ENCODE peak calls at places on chromosomes 12 and 14, in seven cellular contexts. Q is GM23338, K is PC-3, C is HCT116, W is MM.1S, R is GM23248, E is OCI-LY7. D is an unnamed sample.

GRCh38 chr12:79634957-79635471 is 55.8 kb downstream of the PAWR start:
- DNase-seq in Q (peak), K (no peak), C (no peak), W (no peak), R (peak), E (no peak), D (no peak)

GRCh38 chr12:51424094-51424661 is 453 bp upstream of the SLC4A8 start:
- DNase-seq in Q (no peak), K (no peak), C (no peak), W (no peak), R (peak), E (no peak), D (no peak)

GRCh38 chr12:12890492-12890814 is 909 bp upstream of the GPRC5A start:
- DNase-seq in Q (peak), K (no peak), C (no peak), W (no peak), R (no peak), E (no peak), D (no peak)

GRCh38 chr14:94028450-94028826 is 2.3 kb downstream of the OTUB2 start:
- DNase-seq in Q (no peak), K (peak), C (peak), W (no peak), R (no peak), E (no peak), D (no peak)

GRCh38 chr12:10304161-10304574 is 3.5 kb upstream of the KLRD1 start:
- DNase-seq in Q (no peak), K (peak), C (no peak), W (no peak), R (peak), E (no peak), D (no peak)

GRCh38 chr12:117404203-117404853 is 42.9 kb upstream of the NOS1 start:
- DNase-seq in Q (no peak), K (no peak), C (no peak), W (no peak), R (no peak), E (no peak), D (no peak)

GRCh38 chr14:90491868-90492560 is 95.2 kb downstream of the CALM1 start:
- DNase-seq in Q (no peak), K (no peak), C (no peak), W (no peak), R (peak), E (no peak), D (no peak)

GRCh38 chr12:4857472-4858291 is 52.0 kb upstream of the KCNA1 start:
- DNase-seq in Q (peak), K (peak), C (peak), W (peak), R (peak), E (peak), D (peak)

GRCh38 chr14:95068091-95068490 is 89.2 kb downstream of the DICER1 start:
- DNase-seq in Q (no peak), K (no peak), C (no peak), W (no peak), R (no peak), E (no peak), D (no peak)

GRCh38 chr14:47044841-47045240 is 393.3 kb upstream of the RPL10L start:
- DNase-seq in Q (peak), K (peak), C (no peak), W (no peak), R (no peak), E (no peak), D (peak)

GRCh38 chr12:130591736-130592135 is 124.4 kb downstream of the RIMBP2 start:
- DNase-seq in Q (no peak), K (no peak), C (no peak), W (no peak), R (no peak), E (no peak), D (no peak)

GRCh38 chr14:22668417-22668816 is 24.3 kb upstream of the OR6J1 start:
- DNase-seq in Q (no peak), K (peak), C (no peak), W (no peak), R (peak), E (no peak), D (peak)

GRCh38 chr14:103488960-103489359 is 33.7 kb downstream of the CKB start:
- DNase-seq in Q (no peak), K (no peak), C (no peak), W (no peak), R (peak), E (no peak), D (no peak)

GRCh38 chr12:15757553-15758255 is 31.5 kb downstream of the EPS8 start:
- DNase-seq in Q (no peak), K (peak), C (peak), W (no peak), R (peak), E (no peak), D (peak)

GRCh38 chr14:51479584-51480305 is 172.0 kb upstream of the FRMD6 start:
- DNase-seq in Q (no peak), K (peak), C (no peak), W (no peak), R (peak), E (no peak), D (peak)

GRCh38 chr14:55921516-55921915 is 196.7 kb upstream of the PELI2 start:
- DNase-seq in Q (no peak), K (no peak), C (no peak), W (no peak), R (no peak), E (no peak), D (no peak)

GRCh38 chr14:43539210-43539609 is 967.9 kb downstream of the FSCB start:
- DNase-seq in Q (peak), K (peak), C (peak), W (peak), R (peak), E (no peak), D (peak)

GRCh38 chr14:51520087-51520486 is 131.6 kb upstream of the FRMD6 start:
- DNase-seq in Q (no peak), K (peak), C (no peak), W (no peak), R (peak), E (no peak), D (no peak)

GRCh38 chr12:25376985-25377384 is 126.3 kb upstream of the KRAS start:
- DNase-seq in Q (no peak), K (no peak), C (no peak), W (no peak), R (no peak), E (no peak), D (no peak)

GRCh38 chr12:115322275-115322674 is 638.3 kb upstream of the TBX3 start:
- DNase-seq in Q (no peak), K (peak), C (no peak), W (no peak), R (peak), E (no peak), D (no peak)

GRCh38 chr12:48767047-48767446 is 21.8 kb downstream of the ADCY6 start:
- DNase-seq in Q (no peak), K (no peak), C (no peak), W (no peak), R (peak), E (no peak), D (no peak)

GRCh38 chr14:28101992-28102391 is 664.6 kb upstream of the FOXG1 start:
- DNase-seq in Q (no peak), K (no peak), C (no peak), W (no peak), R (no peak), E (no peak), D (no peak)

GRCh38 chr12:1126089-1126488 is 135.1 kb downstream of the ERC1 start:
- DNase-seq in Q (no peak), K (no peak), C (no peak), W (peak), R (no peak), E (no peak), D (no peak)

GRCh38 chr14:84298738-84299137 is 1231.2 kb upstream of the FLRT2 start:
- DNase-seq in Q (no peak), K (no peak), C (no peak), W (no peak), R (no peak), E (no peak), D (no peak)

GRCh38 chr12:21559855-21560569 is 33.9 kb downstream of the SPX start:
- DNase-seq in Q (no peak), K (peak), C (no peak), W (no peak), R (peak), E (no peak), D (no peak)

GRCh38 chr14:24874514-24875202 is 175.3 kb downstream of the STXBP6 start:
- DNase-seq in Q (no peak), K (no peak), C (no peak), W (no peak), R (no peak), E (no peak), D (peak)

GRCh38 chr12:22672951-22673350 is 48.0 kb downstream of the ETNK1 start:
- DNase-seq in Q (no peak), K (peak), C (no peak), W (no peak), R (peak), E (no peak), D (no peak)

GRCh38 chr14:74324945-74325361 is 22.2 kb upstream of the ABCD4 start:
- DNase-seq in Q (peak), K (peak), C (no peak), W (peak), R (peak), E (peak), D (peak)

GRCh38 chr14:74325446-74325845 is 22.7 kb upstream of the ABCD4 start:
- DNase-seq in Q (no peak), K (no peak), C (no peak), W (no peak), R (no peak), E (no peak), D (no peak)

DNA sequence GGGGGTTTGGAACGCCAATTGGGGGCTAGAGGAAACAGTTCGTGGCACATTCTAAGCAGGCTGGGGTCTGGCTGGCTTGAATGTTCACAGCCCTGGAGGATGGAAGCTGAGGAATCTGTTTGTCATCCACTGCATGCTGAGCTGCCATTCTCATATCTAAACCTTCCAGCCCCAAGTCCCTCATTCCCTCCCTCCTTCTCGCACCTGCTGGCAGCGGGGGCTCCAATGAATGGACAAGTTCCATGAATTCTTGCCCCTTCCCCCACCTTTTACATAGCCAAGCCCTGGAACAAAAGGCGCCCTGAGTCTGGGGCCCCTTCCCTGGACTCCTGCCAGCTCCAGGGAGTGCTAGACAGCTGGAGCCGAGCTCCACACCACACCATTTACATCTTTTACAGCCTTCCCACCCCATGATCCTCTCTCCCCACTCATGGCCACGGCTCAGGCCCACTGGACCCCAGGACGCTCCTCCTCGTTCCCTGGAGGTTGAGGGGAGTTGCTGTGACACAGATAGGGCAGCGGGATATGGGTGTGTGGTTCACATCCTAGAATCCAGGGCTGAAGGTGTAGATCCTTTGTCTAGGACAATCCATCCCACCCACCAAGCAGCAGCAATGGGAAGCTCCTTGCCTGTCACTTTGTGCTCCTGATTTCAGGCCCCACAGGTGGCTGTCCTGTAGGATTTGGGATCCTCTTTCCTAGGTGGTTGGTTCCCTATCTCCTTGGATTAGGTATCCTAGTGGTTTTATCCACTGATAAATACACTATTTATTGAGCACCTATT is 21.7 kb upstream of the VRTN start:
- DNase-seq in Q (peak), K (no peak), C (no peak), W (no peak), R (no peak), E (no peak), D (peak)
- TF ChIP-seq EZH2phosphoT487 in Q (no peak), K (no peak), C (no peak), W (no peak), R (no peak), E (no peak), D (no peak)

GRCh38 chr14:101248056-101248725 is 313.1 kb upstream of the DIO3 start:
- DNase-seq in Q (no peak), K (no peak), C (no peak), W (no peak), R (no peak), E (no peak), D (no peak)

GRCh38 chr14:101246894-101247853 is 314.1 kb upstream of the DIO3 start:
- DNase-seq in Q (no peak), K (no peak), C (no peak), W (no peak), R (no peak), E (no peak), D (no peak)

GRCh38 chr14:101249676-101250036 is 311.6 kb upstream of the DIO3 start:
- DNase-seq in Q (no peak), K (no peak), C (no peak), W (no peak), R (no peak), E (no peak), D (no peak)

GRCh38 chr14:101250336-101250947 is 310.9 kb upstream of the DIO3 start:
- DNase-seq in Q (no peak), K (no peak), C (no peak), W (no peak), R (no peak), E (no peak), D (no peak)

GRCh38 chr14:101248840-101249675 is 312.2 kb upstream of the DIO3 start:
- DNase-seq in Q (no peak), K (no peak), C (no peak), W (no peak), R (no peak), E (no peak), D (no peak)
- H3K4me3 ChIP-seq in Q (no peak), K (no peak), C (no peak), W (no peak), R (no peak), E (no peak), D (no peak)

DNA sequence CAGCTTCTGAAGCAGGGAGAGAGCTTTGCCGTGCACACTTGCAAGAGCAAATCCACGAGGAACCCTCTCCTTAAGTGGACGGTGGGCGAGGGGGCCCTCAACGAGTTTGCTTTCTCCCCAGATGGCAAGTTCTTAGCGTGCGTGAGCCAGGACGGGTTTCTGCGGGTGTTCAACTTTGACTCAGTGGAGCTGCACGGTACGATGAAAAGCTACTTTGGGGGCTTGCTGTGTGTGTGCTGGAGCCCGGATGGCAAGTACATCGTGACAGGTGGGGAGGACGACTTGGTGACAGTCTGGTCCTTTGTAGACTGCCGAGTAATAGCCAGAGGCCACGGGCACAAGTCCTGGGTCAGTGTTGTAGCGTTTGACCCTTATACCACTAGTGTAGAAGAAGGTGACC is 69.0 kb downstream of the WDR20 start:
- DNase-seq in Q (no peak), K (no peak), C (no peak), W (no peak), R (no peak), E (no peak), D (no peak)
- TF ChIP-seq EZH2phosphoT487 in Q (no peak), K (no peak), C (no peak), W (no peak), R (no peak), E (no peak), D (no peak)

GRCh38 chr12:94875525-94875924 is 128.0 kb downstream of the NDUFA12 start:
- DNase-seq in Q (peak), K (peak), C (peak), W (peak), R (no peak), E (peak), D (peak)
- H3K4me3 ChIP-seq in Q (no peak), K (no peak), C (no peak), W (no peak), R (no peak), E (no peak), D (no peak)

GRCh38 chr12:76810690-76811434 is 46.9 kb downstream of the ZDHHC17 start:
- DNase-seq in Q (no peak), K (no peak), C (no peak), W (no peak), R (no peak), E (no peak), D (peak)
- TF ChIP-seq EZH2phosphoT487 in Q (no peak), K (no peak), C (no peak), W (no peak), R (no peak), E (no peak), D (no peak)

GRCh38 chr14:68844210-68844545 is 51.3 kb upstream of the ZFP36L1 start:
- DNase-seq in Q (no peak), K (no peak), C (no peak), W (no peak), R (no peak), E (no peak), D (no peak)

GRCh38 chr14:68843471-68844209 is 50.8 kb upstream of the ZFP36L1 start:
- DNase-seq in Q (peak), K (peak), C (peak), W (peak), R (peak), E (peak), D (peak)

GRCh38 chr14:68841030-68841809 is 48.4 kb upstream of the ZFP36L1 start:
- DNase-seq in Q (no peak), K (peak), C (no peak), W (no peak), R (peak), E (no peak), D (no peak)

GRCh38 chr14:68842298-68842697 is 49.4 kb upstream of the ZFP36L1 start:
- DNase-seq in Q (no peak), K (no peak), C (no peak), W (no peak), R (no peak), E (no peak), D (no peak)

DNA sequence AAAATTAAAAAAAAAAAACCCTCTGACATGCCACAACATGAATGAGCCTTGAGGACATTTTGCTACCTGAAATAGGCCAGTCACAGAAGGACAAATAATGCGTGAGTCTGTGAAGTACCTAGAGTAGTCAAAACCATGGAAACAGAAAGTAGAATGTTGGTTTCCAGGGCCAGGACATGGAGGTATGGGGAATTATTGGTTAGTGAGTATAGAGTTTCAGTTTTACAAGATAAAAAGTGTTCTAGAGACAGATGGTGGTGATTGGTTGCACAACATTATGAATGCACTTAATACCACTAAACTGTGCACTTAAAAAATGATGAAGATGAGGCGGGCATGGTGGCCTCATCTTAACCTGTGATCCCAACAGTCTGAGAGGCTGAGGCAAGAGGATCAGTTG is 47.6 kb upstream of the ZFP36L1 start:
- DNase-seq in Q (no peak), K (no peak), C (no peak), W (peak), R (no peak), E (no peak), D (no peak)
- H3K4me3 ChIP-seq in Q (no peak), K (no peak), C (no peak), W (no peak), R (no peak), E (no peak), D (no peak)

GRCh38 chr14:61742383-61742782 is 19.8 kb upstream of the SNAPC1 start:
- DNase-seq in Q (no peak), K (no peak), C (no peak), W (no peak), R (no peak), E (no peak), D (no peak)
- TF ChIP-seq EZH2phosphoT487 in Q (no peak), K (no peak), C (no peak), W (no peak), R (no peak), E (no peak), D (no peak)

GRCh38 chr14:105139831-105140239 is 28.7 kb downstream of the JAG2 start:
- DNase-seq in Q (no peak), K (no peak), C (no peak), W (no peak), R (no peak), E (no peak), D (no peak)
- H3K4me3 ChIP-seq in Q (no peak), K (no peak), C (no peak), W (no peak), R (no peak), E (no peak), D (no peak)

GRCh38 chr14:69077841-69078240 is 75.1 kb downstream of the DCAF5 start:
- DNase-seq in Q (no peak), K (peak), C (no peak), W (no peak), R (peak), E (no peak), D (peak)
- TF ChIP-seq EZH2phosphoT487 in Q (no peak), K (no peak), C (no peak), W (no peak), R (no peak), E (no peak), D (no peak)

GRCh38 chr12:20524113-20524512 is 155.8 kb downstream of the PDE3A start:
- DNase-seq in Q (peak), K (no peak), C (no peak), W (no peak), R (no peak), E (no peak), D (no peak)
- H3K4me3 ChIP-seq in Q (no peak), K (no peak), C (no peak), W (no peak), R (no peak), E (no peak), D (no peak)